ENCODE peak calls at places on chromosomes 3 and 15, in four cellular contexts. M is heart left ventricle, O is esophagus squamous epithelium, E is ovary. I is an unnamed sample.

GRCh38 chr3:133264920-133265319 is 134.9 kb upstream of the BFSP2 start:
- DNase-seq in M (no peak), O (no peak), E (no peak), I (no peak)

GRCh38 chr15:60397772-60398445 is at the start of gene ANXA2:
- DNase-seq in M (peak), O (peak), E (peak), I (peak)

GRCh38 chr3:175338775-175339535 is 479.8 kb downstream of the NAALADL2 start:
- DNase-seq in M (no peak), O (no peak), E (no peak), I (no peak)

GRCh38 chr3:104578558-104578957 is 788.2 kb upstream of the ALCAM start:
- DNase-seq in M (no peak), O (no peak), E (no peak), I (no peak)

GRCh38 chr15:20361091-20361490 is 180.5 kb downstream of the GOLGA6L6 start:
- DNase-seq in M (no peak), O (no peak), E (no peak), I (no peak)

GRCh38 chr3:8542190-8542980 is 40.8 kb downstream of the LMCD1 start:
- DNase-seq in M (no peak), O (no peak), E (no peak), I (no peak)

GRCh38 chr15:92394327-92395175 is 870 bp downstream of the ST8SIA2 start:
- DNase-seq in M (peak), O (no peak), E (no peak), I (no peak)

GRCh38 chr15:58393196-58393790 is 38.5 kb upstream of the LIPC start:
- DNase-seq in M (no peak), O (no peak), E (no peak), I (no peak)

GRCh38 chr3:30496496-30496966 is 109.9 kb upstream of the TGFBR2 start:
- DNase-seq in M (no peak), O (no peak), E (no peak), I (no peak)

GRCh38 chr15:69145149-69145693 is 15.2 kb upstream of the GLCE start:
- DNase-seq in M (no peak), O (no peak), E (no peak), I (no peak)

GRCh38 chr15:85702321-85703230 is 92.1 kb downstream of the KLHL25 start:
- DNase-seq in M (no peak), O (no peak), E (no peak), I (no peak)

GRCh38 chr3:72145506-72146380 is 360.8 kb upstream of the PROK2 start:
- DNase-seq in M (no peak), O (no peak), E (no peak), I (no peak)

GRCh38 chr15:74541494-74542191 is 623 bp downstream of the ARID3B start:
- DNase-seq in M (no peak), O (peak), E (peak), I (peak)

GRCh38 chr3:45693941-45694521 is 4.8 kb downstream of the SACM1L start:
- DNase-seq in M (no peak), O (no peak), E (no peak), I (no peak)

GRCh38 chr3:98188553-98188952 is 22.1 kb downstream of the OR5H15 start:
- DNase-seq in M (no peak), O (no peak), E (no peak), I (no peak)

GRCh38 chr3:94405258-94406035 is 342.6 kb downstream of the NSUN3 start:
- DNase-seq in M (no peak), O (no peak), E (no peak), I (no peak)

GRCh38 chr3:38154625-38155255 is 10.6 kb upstream of the OXSR1 start:
- DNase-seq in M (no peak), O (no peak), E (no peak), I (no peak)

GRCh38 chr3:17544632-17545031 is 197.8 kb downstream of the TBC1D5 start:
- DNase-seq in M (no peak), O (no peak), E (no peak), I (no peak)

GRCh38 chr15:31217067-31217466 is 109.6 kb upstream of the KLF13 start:
- DNase-seq in M (no peak), O (no peak), E (no peak), I (no peak)

GRCh38 chr15:89361451-89362202 is 27.0 kb upstream of the POLG start:
- DNase-seq in M (peak), O (no peak), E (peak), I (no peak)

GRCh38 chr3:72441284-72441994 is 406.8 kb downstream of the SHQ1 start:
- DNase-seq in M (no peak), O (no peak), E (no peak), I (no peak)

GRCh38 chr3:195697582-195698324 is 23.0 kb upstream of the MUC20 start:
- DNase-seq in M (no peak), O (no peak), E (peak), I (peak)

GRCh38 chr15:91852741-91853500 is 587 bp upstream of the SLCO3A1 start:
- DNase-seq in M (peak), O (peak), E (peak), I (peak)

GRCh38 chr3:101720851-101721649 is 3.4 kb upstream of the CEP97 start:
- DNase-seq in M (no peak), O (no peak), E (no peak), I (no peak)

GRCh38 chr15:90680371-90680935 is 36.7 kb upstream of the BLM start:
- DNase-seq in M (no peak), O (no peak), E (no peak), I (no peak)

GRCh38 chr3:52302426-52303185 is 13.5 kb upstream of the DNAH1 start:
- DNase-seq in M (no peak), O (no peak), E (no peak), I (no peak)

GRCh38 chr3:144272715-144273114 is 301.1 kb downstream of the DIPK2A start:
- DNase-seq in M (no peak), O (no peak), E (no peak), I (no peak)

GRCh38 chr15:78620021-78620838 is 566 bp downstream of the CHRNA3 start:
- DNase-seq in M (no peak), O (no peak), E (no peak), I (no peak)

GRCh38 chr15:43211336-43211735 is 9.5 kb downstream of the EPB42 start:
- DNase-seq in M (no peak), O (no peak), E (no peak), I (no peak)

GRCh38 chr3:88262527-88262926 is 112.8 kb downstream of the C3orf38 start:
- DNase-seq in M (no peak), O (no peak), E (no peak), I (no peak)

GRCh38 chr15:92069308-92070244 is 216.1 kb downstream of the SLCO3A1 start:
- DNase-seq in M (no peak), O (no peak), E (no peak), I (no peak)

GRCh38 chr15:78810377-78811123 is 714 bp downstream of the ADAMTS7 start:
- DNase-seq in M (peak), O (no peak), E (peak), I (peak)

DNA sequence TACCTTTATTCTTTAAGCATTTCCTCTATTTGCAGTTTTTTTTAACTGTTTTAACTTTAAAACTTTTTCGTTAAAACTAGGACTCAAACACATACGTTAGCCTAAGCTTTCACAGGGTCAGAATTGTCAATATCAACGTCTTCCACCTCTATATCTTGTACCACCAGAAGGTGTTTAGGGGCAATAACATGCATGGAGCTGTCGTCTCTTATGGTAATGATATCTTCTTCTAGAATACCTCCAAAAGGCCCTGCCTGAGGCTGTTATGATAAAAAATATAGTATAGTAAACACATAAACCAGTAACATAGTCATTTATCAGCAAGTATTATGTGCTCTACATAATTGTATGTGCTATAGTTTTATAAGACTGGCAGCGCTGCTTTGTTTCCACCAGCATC is 76.3 kb upstream of the MLF1 start:
- DNase-seq in M (no peak), O (no peak), E (no peak), I (no peak)
- TF ChIP-seq POLR2A in M (no peak), O (no peak), E (no peak), I (no peak)

GRCh38 chr15:32919749-32920414 is 202.1 kb downstream of the GREM1 start:
- DNase-seq in M (no peak), O (no peak), E (no peak), I (no peak)
- TF ChIP-seq POLR2A in M (no peak), O (no peak), E (no peak), I (no peak)

GRCh38 chr3:194204036-194204792 is 68.3 kb downstream of the HES1 start:
- DNase-seq in M (no peak), O (no peak), E (no peak), I (no peak)

GRCh38 chr3:194204793-194205065 is 68.8 kb downstream of the HES1 start:
- DNase-seq in M (no peak), O (no peak), E (no peak), I (no peak)

GRCh38 chr3:194208701-194209100 is 72.8 kb downstream of the HES1 start:
- DNase-seq in M (no peak), O (no peak), E (no peak), I (no peak)

GRCh38 chr3:194205675-194206133 is 69.8 kb downstream of the HES1 start:
- DNase-seq in M (no peak), O (no peak), E (no peak), I (no peak)

GRCh38 chr3:194206375-194206774 is 70.4 kb downstream of the HES1 start:
- DNase-seq in M (no peak), O (no peak), E (no peak), I (peak)
- TF ChIP-seq POLR2A in M (no peak), O (no peak), E (no peak), I (no peak)

DNA sequence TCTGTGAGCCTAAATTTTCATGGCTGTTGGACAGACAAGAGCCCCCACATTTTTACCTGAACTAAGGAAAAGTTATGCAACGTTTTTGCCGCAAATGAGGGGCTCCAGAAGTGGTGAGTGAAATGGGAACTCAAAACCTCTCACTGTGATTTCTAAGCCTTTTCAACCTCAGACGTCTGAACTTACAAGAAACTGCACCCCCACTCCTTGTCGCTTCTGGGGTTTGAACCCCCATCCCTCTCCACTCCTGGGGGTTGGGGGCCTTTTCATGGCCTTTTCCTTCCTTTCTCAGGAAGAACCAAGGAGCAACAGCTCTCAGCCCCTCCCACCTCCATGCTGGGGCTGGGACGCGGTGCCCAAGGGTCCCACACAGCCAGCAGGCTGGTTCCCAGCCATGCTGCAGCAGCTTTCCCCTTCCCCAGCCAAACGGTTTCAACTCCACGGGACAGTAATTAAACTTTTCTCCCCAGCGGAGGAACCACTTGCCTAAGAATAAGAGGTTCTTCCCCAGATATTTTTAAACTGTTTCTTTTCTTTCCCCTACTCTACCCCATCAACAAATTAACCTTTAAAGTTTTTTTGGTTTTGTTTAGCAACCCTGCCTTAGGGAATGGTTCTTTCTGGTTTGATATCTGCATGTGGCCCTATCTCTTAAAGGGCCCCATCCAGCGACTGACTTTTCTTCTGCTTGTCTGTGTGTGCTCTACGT is 387.6 kb upstream of the CBLB start:
- DNase-seq in M (no peak), O (no peak), E (no peak), I (no peak)
- TF ChIP-seq POLR2A in M (no peak), O (no peak), E (no peak), I (no peak)

DNA sequence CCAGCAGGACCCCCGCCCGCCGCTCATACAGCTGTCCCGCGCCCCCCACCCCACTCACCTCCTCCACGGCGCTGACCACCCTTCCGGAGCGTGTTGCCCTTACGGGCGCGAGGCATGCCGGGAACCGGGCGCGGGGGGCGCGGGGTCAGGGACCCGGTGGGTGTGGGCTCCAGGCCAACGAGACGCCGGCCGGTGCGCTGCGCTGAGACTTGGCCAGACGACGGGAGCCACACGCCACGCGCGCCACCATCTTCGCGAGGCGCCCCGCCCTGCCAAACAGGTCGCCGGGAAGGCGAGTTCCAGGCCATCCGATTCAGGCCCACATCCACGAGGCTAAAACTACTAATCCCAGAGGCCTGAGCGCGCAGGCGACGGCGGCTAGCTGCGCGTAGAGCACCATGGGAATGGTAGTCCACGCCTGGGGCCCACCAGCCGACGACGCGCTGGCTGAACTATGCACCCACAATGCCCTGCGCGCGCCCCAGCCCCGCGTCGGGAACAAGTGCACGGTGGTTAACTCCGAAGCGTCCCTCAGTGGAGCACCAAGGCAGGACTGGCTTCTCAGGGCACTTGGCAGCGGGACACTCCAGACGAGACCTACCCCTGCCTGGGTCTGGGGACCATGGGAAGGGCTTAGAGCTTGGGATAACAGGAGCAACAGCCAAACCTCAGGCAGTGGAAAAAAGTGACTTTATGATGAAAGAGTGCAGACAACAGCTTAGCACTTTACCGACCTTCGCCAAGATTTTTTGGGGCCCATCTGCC is at the start of gene IFRD2:
- DNase-seq in M (peak), O (peak), E (peak), I (peak)
- TF ChIP-seq POLR2A in M (peak), O (peak), E (peak), I (peak)

DNA sequence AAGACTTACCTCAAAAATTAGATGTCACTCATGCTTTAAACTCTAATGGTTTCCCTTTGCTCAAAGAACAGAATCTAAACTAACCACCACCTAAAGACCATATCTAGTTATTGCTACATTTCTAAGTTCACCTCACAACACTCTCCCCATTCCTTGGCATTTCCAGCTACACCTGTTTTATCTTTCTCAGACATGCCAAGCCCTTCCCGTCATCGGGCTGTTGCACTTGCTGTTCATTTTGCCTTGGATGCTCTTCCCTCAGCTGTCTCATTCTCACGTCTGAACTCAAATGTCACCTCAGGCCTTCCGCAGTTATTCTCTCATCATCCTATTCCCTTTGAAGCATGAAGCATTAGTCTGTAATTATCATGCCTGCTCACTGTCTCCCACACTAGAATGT is 1.1 kb upstream of the ACTR8 start:
- DNase-seq in M (no peak), O (no peak), E (no peak), I (no peak)
- TF ChIP-seq POLR2A in M (no peak), O (no peak), E (no peak), I (no peak)

GRCh38 chr3:172038823-172039222 is 555 bp upstream of the FNDC3B start:
- DNase-seq in M (no peak), O (no peak), E (no peak), I (peak)

GRCh38 chr3:172040078-172040975 is 949 bp downstream of the FNDC3B start:
- DNase-seq in M (peak), O (no peak), E (peak), I (peak)

GRCh38 chr3:172042136-172042535 is 2.8 kb downstream of the FNDC3B start:
- DNase-seq in M (no peak), O (no peak), E (no peak), I (no peak)

GRCh38 chr3:172040976-172041963 is 1.9 kb downstream of the FNDC3B start:
- DNase-seq in M (no peak), O (no peak), E (peak), I (peak)

DNA sequence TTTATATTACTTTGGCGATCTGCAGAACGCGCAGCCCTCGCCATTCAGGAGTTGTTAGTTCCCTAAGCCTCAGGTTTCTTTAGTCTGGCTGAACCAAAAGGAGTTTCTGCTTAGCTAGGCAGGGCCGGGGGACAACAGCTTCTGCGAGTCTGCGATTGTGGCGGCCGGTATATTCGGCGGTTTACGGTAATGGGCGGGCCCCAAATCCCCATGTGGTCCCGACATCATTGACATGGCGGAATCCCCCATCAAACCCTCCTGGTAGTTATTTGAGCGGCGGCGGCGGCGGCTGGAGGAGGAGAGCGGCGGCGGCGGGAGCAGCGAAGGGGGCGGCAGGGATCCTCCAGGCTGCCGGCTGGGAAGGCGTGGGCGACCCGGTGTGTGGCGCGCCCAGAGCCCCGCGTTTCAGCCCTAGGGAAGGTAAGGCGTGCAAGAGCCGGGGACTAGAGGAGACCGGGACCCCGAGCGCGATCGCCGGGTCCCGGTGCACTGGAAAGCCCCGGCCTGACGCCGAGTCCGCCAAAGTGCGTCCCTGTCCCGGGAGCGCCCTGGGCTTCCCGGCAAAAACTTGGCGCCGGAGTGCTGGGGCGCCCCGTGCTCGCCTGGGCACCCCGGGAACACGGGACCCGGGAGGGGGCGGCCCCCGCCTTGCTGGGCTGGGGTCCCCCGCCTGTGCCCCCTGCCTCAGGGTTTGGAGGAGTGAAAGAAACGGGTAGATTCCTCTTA is at the start of gene FNDC3B:
- DNase-seq in M (peak), O (peak), E (peak), I (peak)
- TF ChIP-seq POLR2A in M (peak), O (peak), E (peak), I (peak)

DNA sequence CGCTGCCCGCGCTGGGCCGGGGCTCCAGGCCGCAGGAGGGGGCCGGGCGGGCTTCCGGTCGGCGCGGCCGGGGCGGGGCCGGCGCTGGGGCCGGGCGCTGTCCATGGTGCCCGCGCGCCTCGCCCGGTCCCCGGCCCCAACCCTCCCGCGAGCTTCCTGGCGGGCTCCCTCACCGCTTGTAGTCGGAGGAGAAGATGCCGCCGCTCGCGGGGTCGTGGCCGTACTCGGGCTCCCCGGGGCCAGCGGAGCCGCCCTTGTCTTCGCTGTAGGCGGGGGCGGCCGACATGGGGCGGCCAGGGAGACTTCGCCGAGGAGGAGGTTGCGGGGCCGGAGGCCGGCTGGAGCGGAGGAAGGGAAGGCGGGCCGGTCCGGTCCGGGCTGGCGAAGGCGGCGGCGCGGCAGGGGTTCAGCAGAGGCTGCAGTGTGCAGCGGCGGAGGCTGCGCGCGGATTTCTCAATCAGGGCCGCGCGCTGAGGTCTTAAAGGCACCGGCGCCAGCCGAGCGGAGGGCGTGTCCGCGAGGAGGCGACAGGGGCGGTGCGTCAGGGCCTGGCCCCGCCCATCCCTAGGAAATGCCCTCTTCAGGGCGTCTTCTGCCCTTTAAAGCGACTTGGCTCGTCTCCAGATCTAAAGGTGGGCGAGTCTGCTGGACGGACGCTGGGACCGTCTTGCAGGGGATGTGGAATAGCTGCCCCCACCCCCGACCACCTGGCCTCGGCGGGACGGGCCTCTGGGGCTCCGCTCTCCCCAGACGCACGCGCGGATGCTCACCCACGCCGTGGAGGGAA is at the start of gene AP3B2:
- DNase-seq in M (peak), O (no peak), E (peak), I (peak)
- TF ChIP-seq POLR2A in M (no peak), O (peak), E (no peak), I (no peak)

GRCh38 chr15:64828985-64829384 is 3.5 kb upstream of the PIF1 start:
- DNase-seq in M (no peak), O (no peak), E (no peak), I (no peak)

GRCh38 chr15:64825081-64825430 is 391 bp downstream of the PIF1 start:
- DNase-seq in M (no peak), O (no peak), E (no peak), I (no peak)

GRCh38 chr15:64825431-64826294 is at the start of gene PIF1:
- DNase-seq in M (peak), O (peak), E (peak), I (peak)
- TF ChIP-seq POLR2A in M (peak), O (peak), E (peak), I (no peak)

GRCh38 chr3:79268422-79268821 is 499.4 kb downstream of the ROBO1 start:
- DNase-seq in M (no peak), O (no peak), E (no peak), I (no peak)
- TF ChIP-seq POLR2A in M (no peak), O (no peak), E (no peak), I (no peak)